ENCODE peak calls at places on chromosomes 1 and 21, in four cellular contexts. U, V, I and M are unnamed samples.
A peak's percentile ranks its signal among the peaks of the same experiment; 100 is the strongest.

GRCh38 chr1:67376381-67376780 is 53.8 kb downstream of the SERBP1 start:
- DNase-seq in U (no peak), V (no peak), I (no peak), M (peak; percentile 79)

GRCh38 chr1:16156848-16157495 is 1.1 kb upstream of the EPHA2 start:
- DNase-seq in U (no peak), V (no peak), I (no peak), M (peak; percentile 82)

GRCh38 chr1:166089804-166090203 is 77.0 kb downstream of the FAM78B start:
- DNase-seq in U (no peak), V (no peak), I (peak; percentile 21), M (no peak)

GRCh38 chr1:71427066-71427465 is 346.2 kb upstream of the ZRANB2 start:
- DNase-seq in U (no peak), V (no peak), I (no peak), M (no peak)

GRCh38 chr1:205602118-205602517 is 29.7 kb downstream of the ELK4 start:
- DNase-seq in U (no peak), V (no peak), I (no peak), M (no peak)

GRCh38 chr21:44301961-44302406 is 2.1 kb downstream of the PFKL start:
- DNase-seq in U (no peak), V (no peak), I (peak; percentile 45), M (no peak)

GRCh38 chr1:22910986-22911651 is 61.5 kb downstream of the LACTBL1 start:
- DNase-seq in U (no peak), V (no peak), I (no peak), M (no peak)

GRCh38 chr1:203301331-203301668 is 4.0 kb upstream of the BTG2 start:
- DNase-seq in U (no peak), V (no peak), I (no peak), M (no peak)

GRCh38 chr1:109716570-109717090 is 4.6 kb downstream of the GSTM5 start:
- DNase-seq in U (no peak), V (no peak), I (no peak), M (no peak)

GRCh38 chr1:14626869-14627607 is 28.6 kb downstream of the KAZN start:
- DNase-seq in U (no peak), V (no peak), I (no peak), M (no peak)

GRCh38 chr1:173997796-173998195 is 24.4 kb downstream of the RC3H1 start:
- DNase-seq in U (no peak), V (no peak), I (no peak), M (no peak)